ENCODE peak calls at places on chromosomes 5 and 9, in five cellular contexts. M, A, P, Y and J are unnamed samples.

GRCh38 chr5:56412601-56413379 is 179.7 kb upstream of the ANKRD55 start:
- DNase-seq in M (no peak), A (no peak), P (no peak), Y (no peak), J (peak; percentile 59)

GRCh38 chr9:109027176-109027575 is 13.9 kb upstream of the CTNNAL1 start:
- DNase-seq in M (peak; percentile 35), A (no peak), P (no peak), Y (no peak), J (no peak)

GRCh38 chr5:67287795-67288194 is 91.2 kb upstream of the CD180 start:
- DNase-seq in M (peak; percentile 89), A (peak; percentile 90), P (no peak), Y (no peak), J (no peak)

GRCh38 chr5:168985454-168985853 is 315.5 kb downstream of the SLIT3 start:
- DNase-seq in M (no peak), A (no peak), P (no peak), Y (no peak), J (no peak)

GRCh38 chr9:134867917-134868750 is 12.5 kb upstream of the FCN2 start:
- DNase-seq in M (no peak), A (no peak), P (no peak), Y (no peak), J (no peak)

GRCh38 chr9:136482046-136482792 is 621 bp downstream of the SEC16A start:
- DNase-seq in M (peak; percentile 31), A (peak; percentile 32), P (no peak), Y (no peak), J (peak; percentile 34)

GRCh38 chr5:1769752-1770442 is 29.7 kb downstream of the MRPL36 start:
- DNase-seq in M (no peak), A (no peak), P (no peak), Y (no peak), J (no peak)

GRCh38 chr5:173228639-173229380 is 6.2 kb downstream of the NKX2-5 start:
- DNase-seq in M (no peak), A (no peak), P (no peak), Y (no peak), J (no peak)

GRCh38 chr5:147417133-147417813 is 92.6 kb downstream of the DPYSL3 start:
- DNase-seq in M (peak; percentile 97), A (no peak), P (no peak), Y (no peak), J (no peak)

GRCh38 chr5:74766348-74766886 is 500 bp downstream of the GFM2 start:
- DNase-seq in M (peak; percentile 73), A (peak; percentile 63), P (no peak), Y (no peak), J (no peak)

GRCh38 chr5:21895766-21896165 is 957.4 kb downstream of the CDH12 start:
- DNase-seq in M (no peak), A (no peak), P (no peak), Y (no peak), J (no peak)

GRCh38 chr9:673264-673965 is 168.1 kb upstream of the DMRT1 start:
- DNase-seq in M (no peak), A (no peak), P (no peak), Y (no peak), J (no peak)

GRCh38 chr9:3398232-3398648 is 127.6 kb downstream of the RFX3 start:
- DNase-seq in M (no peak), A (peak; percentile 3), P (no peak), Y (no peak), J (no peak)

GRCh38 chr5:173733065-173733824 is 116.8 kb upstream of the BOD1 start:
- DNase-seq in M (no peak), A (no peak), P (no peak), Y (no peak), J (no peak)

GRCh38 chr9:93684806-93685553 is 108.6 kb downstream of the PHF2 start:
- DNase-seq in M (peak; percentile 16), A (peak; percentile 29), P (no peak), Y (no peak), J (no peak)

GRCh38 chr9:132973713-132974112 is 4.8 kb upstream of the GFI1B start:
- DNase-seq in M (peak; percentile 20), A (peak; percentile 60), P (no peak), Y (no peak), J (no peak)

GRCh38 chr5:120039111-120039510 is 409.8 kb downstream of the FAM170A start:
- DNase-seq in M (no peak), A (no peak), P (no peak), Y (no peak), J (no peak)

GRCh38 chr5:157603333-157604190 is 28.0 kb upstream of the ADAM19 start:
- DNase-seq in M (peak; percentile 98), A (no peak), P (peak; percentile 32), Y (no peak), J (peak; percentile 54)

GRCh38 chr5:68499952-68500351 is 284.4 kb downstream of the PIK3R1 start:
- DNase-seq in M (peak; percentile 76), A (no peak), P (no peak), Y (no peak), J (no peak)

GRCh38 chr5:161167001-161167765 is 315.2 kb upstream of the ATP10B start:
- DNase-seq in M (no peak), A (no peak), P (no peak), Y (no peak), J (no peak)

GRCh38 chr9:123353984-123354591 is 1.9 kb upstream of the CRB2 start:
- DNase-seq in M (peak; percentile 37), A (peak; percentile 70), P (peak; percentile 41), Y (no peak), J (no peak)